ENCODE peak calls at places on chromosomes 2 and 18, in nine cellular contexts. M is nephron progenitor cell; R is mucosa of gallbladder; E is occipital lobe; X is activated CD8-positive, alpha-beta T cell treated with anti-CD3 and anti-CD28 coated beads for 36 hours; S is HTR-8/SVneo; C is effector CD8-positive, alpha-beta T cell; Z is WTC11; K is thoracic aorta. Q is an unnamed sample.

GRCh38 chr2:120261387-120262006 is 8.8 kb downstream of the RALB start:
- DNase-seq in E (no peak), Z (no peak), K (no peak), M (no peak), C (no peak), X (peak; percentile 79), R (no peak), S (no peak), Q (no peak)

GRCh38 chr2:219752731-219753130 is 125.3 kb downstream of the SLC4A3 start:
- DNase-seq in M (no peak), R (no peak), E (no peak), S (no peak), Z (no peak), K (no peak), X (no peak), C (no peak), Q (no peak)

GRCh38 chr2:70887550-70888229 is 48.0 kb upstream of the ATP6V1B1 start:
- DNase-seq in R (no peak), C (no peak), M (peak; percentile 78), Z (peak; percentile 87), K (no peak), E (no peak), S (peak; percentile 79), X (peak; percentile 64), Q (peak; percentile 89)

GRCh38 chr2:219642465-219643083 is 15.1 kb downstream of the SLC4A3 start:
- DNase-seq in K (peak; percentile 92), R (peak; percentile 96), Z (peak; percentile 99), C (peak; percentile 83), E (peak; percentile 88), S (peak; percentile 91), X (peak; percentile 97), M (peak; percentile 95), Q (peak; percentile 92)

GRCh38 chr2:7771781-7772180 is 854.6 kb downstream of the RNF144A start:
- DNase-seq in K (no peak), M (no peak), S (no peak), R (no peak), E (no peak), C (no peak), X (no peak), Z (no peak), Q (no peak)

GRCh38 chr18:59509477-59510173 is 150.6 kb upstream of the LMAN1 start:
- DNase-seq in R (no peak), Z (no peak), E (no peak), S (no peak), X (no peak), C (no peak), K (no peak), M (no peak), Q (no peak)

GRCh38 chr2:83565231-83566025 is 893.7 kb downstream of the SUCLG1 start:
- DNase-seq in C (no peak), S (no peak), K (no peak), E (no peak), R (no peak), Z (no peak), X (no peak), M (no peak), Q (no peak)

GRCh38 chr2:182077451-182078142 is 91.9 kb downstream of the PPP1R1C start:
- DNase-seq in E (no peak), S (peak; percentile 41), M (peak; percentile 38), R (peak; percentile 41), K (no peak), X (peak; percentile 31), Z (peak; percentile 14), C (no peak), Q (peak; percentile 57)

GRCh38 chr2:239359194-239359912 is 41.5 kb downstream of the HDAC4 start:
- DNase-seq in K (no peak), X (no peak), M (no peak), E (no peak), Z (no peak), C (no peak), S (no peak), R (no peak), Q (no peak)

GRCh38 chr18:47184419-47185050 is 8.4 kb upstream of the IER3IP1 start:
- DNase-seq in E (no peak), Z (no peak), M (no peak), S (no peak), X (peak; percentile 42), C (no peak), R (no peak), K (no peak), Q (no peak)

GRCh38 chr2:61658841-61659780 is 121.0 kb upstream of the XPO1 start:
- DNase-seq in Z (no peak), C (no peak), S (peak; percentile 63), R (peak; percentile 67), M (no peak), K (no peak), X (no peak), E (no peak), Q (peak; percentile 22)

GRCh38 chr2:501130-501529 is 176.1 kb downstream of the TMEM18 start:
- DNase-seq in C (no peak), Z (no peak), K (no peak), M (no peak), E (no peak), S (no peak), R (no peak), X (no peak), Q (no peak)

GRCh38 chr2:218811382-218811781 is 20.2 kb downstream of the PRKAG3 start:
- DNase-seq in E (no peak), C (no peak), S (no peak), R (no peak), M (no peak), Z (no peak), X (no peak), K (no peak), Q (no peak)

GRCh38 chr2:121480826-121481225 is 49.9 kb upstream of the RNU4ATAC start:
- DNase-seq in R (peak; percentile 50), E (no peak), C (no peak), X (no peak), S (no peak), K (no peak), M (no peak), Z (no peak), Q (no peak)

GRCh38 chr2:14756981-14757657 is 124.6 kb downstream of the LRATD1 start:
- DNase-seq in C (no peak), R (no peak), M (no peak), E (peak; percentile 34), S (peak; percentile 27), Z (no peak), K (no peak), X (no peak), Q (no peak)

GRCh38 chr2:205358351-205358815 is 323.9 kb upstream of the NRP2 start:
- DNase-seq in E (no peak), K (no peak), M (no peak), R (no peak), Z (peak; percentile 13), S (peak; percentile 7), C (no peak), X (no peak), Q (no peak)

GRCh38 chr2:176662771-176663170 is 393.5 kb downstream of the MTX2 start:
- DNase-seq in C (no peak), S (no peak), M (no peak), R (no peak), E (no peak), K (no peak), X (no peak), Z (no peak), Q (no peak)

GRCh38 chr2:207819839-207820784 is 50.4 kb upstream of the FZD5 start:
- DNase-seq in E (no peak), X (no peak), R (peak; percentile 90), K (no peak), M (no peak), S (no peak), C (no peak), Z (no peak), Q (no peak)

GRCh38 chr2:105517814-105518705 is 119.2 kb upstream of the FHL2 start:
- DNase-seq in K (peak; percentile 30), C (no peak), R (peak; percentile 78), Z (no peak), M (no peak), S (no peak), E (no peak), X (no peak), Q (no peak)

GRCh38 chr2:47070920-47071824 is 83.9 kb downstream of the STPG4 start:
- DNase-seq in C (no peak), S (no peak), R (peak; percentile 75), E (peak; percentile 49), M (peak; percentile 33), Z (no peak), K (peak; percentile 59), X (peak; percentile 88), Q (no peak)

GRCh38 chr2:154912215-154912614 is 213.7 kb downstream of the KCNJ3 start:
- DNase-seq in E (no peak), S (no peak), R (no peak), M (no peak), Z (no peak), K (no peak), C (no peak), X (no peak), Q (no peak)

GRCh38 chr18:57728941-57729511 is 74.1 kb downstream of the ATP8B1 start:
- DNase-seq in R (no peak), K (no peak), M (no peak), X (no peak), Z (no peak), S (no peak), E (no peak), C (no peak), Q (no peak)

GRCh38 chr2:54419855-54420550 is 36.1 kb upstream of the SPTBN1 start:
- DNase-seq in R (no peak), M (no peak), Z (no peak), S (no peak), K (no peak), E (no peak), C (no peak), X (no peak), Q (no peak)

GRCh38 chr2:64492821-64493220 is 31.3 kb upstream of the AFTPH start:
- DNase-seq in X (no peak), M (no peak), S (no peak), K (no peak), Z (no peak), E (no peak), R (no peak), C (no peak), Q (no peak)

GRCh38 chr2:27194538-27195354 is 17.1 kb upstream of the ATRAID start:
- DNase-seq in E (no peak), R (no peak), M (no peak), K (no peak), Z (no peak), X (no peak), C (no peak), S (no peak), Q (no peak)

GRCh38 chr2:26521054-26521912 is 43.4 kb upstream of the OTOF start:
- DNase-seq in M (peak; percentile 34), E (no peak), C (no peak), S (peak; percentile 46), Z (peak; percentile 72), R (no peak), X (peak; percentile 27), K (no peak), Q (no peak)

GRCh38 chr2:103667335-103667884 is 905.6 kb downstream of the TMEM182 start:
- DNase-seq in M (no peak), C (no peak), Z (no peak), E (no peak), K (no peak), X (no peak), S (no peak), R (no peak), Q (no peak)

GRCh38 chr2:9709539-9710285 is 78.9 kb upstream of the YWHAQ start:
- DNase-seq in C (no peak), X (no peak), R (no peak), E (no peak), Z (no peak), M (no peak), S (no peak), K (no peak), Q (no peak)

GRCh38 chr2:240250150-240250984 is 109.9 kb upstream of the OTOS start:
- DNase-seq in S (no peak), R (no peak), C (no peak), K (no peak), Z (no peak), E (no peak), X (no peak), M (no peak), Q (peak; percentile 4)

GRCh38 chr2:118310016-118310877 is 222.0 kb downstream of the INSIG2 start:
- DNase-seq in M (peak; percentile 37), C (peak; percentile 14), K (no peak), E (peak; percentile 51), Z (peak; percentile 56), R (no peak), X (peak; percentile 77), S (no peak), Q (peak; percentile 84)

GRCh38 chr2:168722592-168722991 is 79.8 kb upstream of the NOSTRIN start:
- DNase-seq in R (no peak), K (no peak), M (no peak), C (no peak), S (no peak), X (no peak), Z (no peak), E (no peak), Q (no peak)